ENCODE peak calls at places on chromosome 3, in six cellular contexts. P is heart left ventricle, J is spleen, R is AG04450, X is stomach, D is body of pancreas. M is an unnamed sample.

GRCh38 chr3:146187334-146187950 is 26.5 kb upstream of the PLOD2 start:
- DNase-seq in P (no peak), J (no peak), R (no peak), X (no peak), D (peak), M (peak)

GRCh38 chr3:51371943-51372557 is 13.0 kb upstream of the MANF start:
- DNase-seq in P (no peak), J (no peak), R (peak), X (peak), D (peak), M (peak)

GRCh38 chr3:50630916-50631315 is 14.0 kb downstream of the MAPKAPK3 start:
- DNase-seq in P (no peak), J (no peak), R (no peak), X (no peak), D (no peak), M (no peak)

GRCh38 chr3:54863366-54863765 is 64.5 kb downstream of the LRTM1 start:
- DNase-seq in P (no peak), J (no peak), R (no peak), X (no peak), D (no peak), M (no peak)

GRCh38 chr3:183253961-183254815 is 1.1 kb downstream of the B3GNT5 start:
- DNase-seq in P (peak), J (peak), R (no peak), X (peak), D (peak), M (no peak)

GRCh38 chr3:112539825-112540517 is 21.8 kb downstream of the ATG3 start:
- DNase-seq in P (no peak), J (no peak), R (no peak), X (no peak), D (no peak), M (no peak)

GRCh38 chr3:194875581-194876402 is 190.1 kb downstream of the FAM43A start:
- DNase-seq in P (no peak), J (no peak), R (no peak), X (no peak), D (no peak), M (no peak)

GRCh38 chr3:47266709-47267489 is 15.7 kb downstream of the KIF9 start:
- DNase-seq in P (peak), J (peak), R (peak), X (peak), D (peak), M (peak)

GRCh38 chr3:64170270-64170669 is 55.0 kb downstream of the PRICKLE2 start:
- DNase-seq in P (no peak), J (no peak), R (no peak), X (no peak), D (no peak), M (no peak)

GRCh38 chr3:25854635-25855034 is 64.7 kb downstream of the OXSM start:
- DNase-seq in P (no peak), J (no peak), R (peak), X (no peak), D (no peak), M (no peak)

GRCh38 chr3:147002721-147003120 is 397.6 kb upstream of the PLSCR5 start:
- DNase-seq in P (no peak), J (no peak), R (no peak), X (no peak), D (no peak), M (no peak)

GRCh38 chr3:89586676-89587075 is 479.3 kb downstream of the EPHA3 start:
- DNase-seq in P (no peak), J (no peak), R (no peak), X (no peak), D (no peak), M (no peak)

GRCh38 chr3:37704129-37704528 is 157.6 kb upstream of the CTDSPL start:
- DNase-seq in P (no peak), J (no peak), R (no peak), X (no peak), D (no peak), M (no peak)

GRCh38 chr3:107392549-107393165 is 15.4 kb downstream of the CCDC54 start:
- DNase-seq in P (no peak), J (no peak), R (peak), X (no peak), D (no peak), M (no peak)

GRCh38 chr3:52397676-52398399 is 47.1 kb downstream of the SEMA3G start:
- DNase-seq in P (peak), J (peak), R (no peak), X (no peak), D (no peak), M (no peak)

GRCh38 chr3:158773845-158774542 is 27.9 kb upstream of the MFSD1 start:
- DNase-seq in P (no peak), J (no peak), R (peak), X (no peak), D (no peak), M (no peak)

GRCh38 chr3:172034786-172035685 is 4.3 kb upstream of the FNDC3B start:
- DNase-seq in P (no peak), J (no peak), R (no peak), X (no peak), D (peak), M (no peak)

GRCh38 chr3:181752202-181752671 is 40.5 kb downstream of the SOX2 start:
- DNase-seq in P (no peak), J (no peak), R (no peak), X (no peak), D (no peak), M (peak)

GRCh38 chr3:196569003-196569516 is 600 bp downstream of the FBXO45 start:
- DNase-seq in P (peak), J (peak), R (no peak), X (peak), D (peak), M (no peak)

GRCh38 chr3:172516318-172517214 is 6.7 kb downstream of the TNFSF10 start:
- DNase-seq in P (peak), J (no peak), R (peak), X (peak), D (peak), M (no peak)

GRCh38 chr3:28907616-28908015 is 373.3 kb upstream of the RBMS3 start:
- DNase-seq in P (no peak), J (no peak), R (no peak), X (no peak), D (no peak), M (no peak)

GRCh38 chr3:64902991-64903390 is 215.2 kb upstream of the ADAMTS9 start:
- DNase-seq in P (no peak), J (no peak), R (no peak), X (no peak), D (no peak), M (no peak)

GRCh38 chr3:173009410-173009809 is 131.6 kb downstream of the SPATA16 start:
- DNase-seq in P (no peak), J (peak), R (no peak), X (no peak), D (no peak), M (no peak)

GRCh38 chr3:195251336-195252065 is 19.5 kb downstream of the XXYLT1 start:
- DNase-seq in P (no peak), J (no peak), R (no peak), X (no peak), D (no peak), M (peak)

GRCh38 chr3:16181361-16181760 is 6.9 kb downstream of the GALNT15 start:
- DNase-seq in P (peak), J (no peak), R (no peak), X (peak), D (peak), M (no peak)

GRCh38 chr3:146777941-146778340 is 172.8 kb upstream of the PLSCR5 start:
- DNase-seq in P (no peak), J (no peak), R (no peak), X (no peak), D (no peak), M (no peak)

GRCh38 chr3:147008886-147009285 is 397.5 kb downstream of the ZIC4 start:
- DNase-seq in P (no peak), J (no peak), R (no peak), X (no peak), D (peak), M (no peak)

GRCh38 chr3:150232992-150233451 is 175.1 kb upstream of the TSC22D2 start:
- DNase-seq in P (peak), J (no peak), R (no peak), X (peak), D (no peak), M (peak)

DNA sequence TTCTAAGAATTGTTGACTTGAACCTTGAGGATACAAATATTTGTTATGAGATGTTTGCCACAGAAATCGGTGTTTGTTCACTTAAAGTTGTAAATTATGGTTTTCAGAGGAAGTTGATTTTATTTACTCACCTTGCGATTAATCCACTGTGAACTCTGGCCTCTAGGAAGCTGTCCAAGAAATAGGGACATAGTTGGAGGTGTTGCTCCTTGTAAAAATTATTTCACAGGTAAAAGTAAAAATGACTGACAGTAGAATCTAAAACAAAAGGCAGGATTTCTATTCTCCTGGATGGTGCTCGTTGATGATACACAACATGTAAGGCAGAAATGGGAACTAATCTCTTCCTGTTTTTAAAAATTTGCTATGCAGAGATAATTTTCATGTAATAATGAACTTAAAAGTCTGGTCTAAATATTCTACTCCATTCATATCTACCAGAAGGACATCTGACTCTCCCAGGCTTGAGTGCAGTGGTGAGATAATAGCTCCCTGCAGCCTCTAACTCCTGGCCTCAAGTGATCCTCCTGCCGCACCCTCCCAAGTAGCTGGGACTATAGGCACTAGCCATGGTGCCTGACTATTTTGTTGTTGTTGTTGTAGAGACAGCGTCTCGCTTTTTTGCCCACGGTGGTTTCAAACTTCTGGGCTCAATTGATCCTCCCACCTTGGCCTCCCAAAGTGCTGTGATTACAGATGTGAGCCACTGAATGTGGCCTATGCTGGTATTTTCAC is 17.1 kb upstream of the LZTFL1 start:
- DNase-seq in P (no peak), J (no peak), R (no peak), X (no peak), D (no peak), M (no peak)
- H3K27ac ChIP-seq in P (no peak), J (peak), R (no peak), X (no peak), D (no peak), M (no peak)

GRCh38 chr3:143850877-143851276 is 2.6 kb upstream of the SLC9A9 start:
- DNase-seq in P (no peak), J (no peak), R (no peak), X (no peak), D (no peak), M (no peak)

GRCh38 chr3:143847787-143848631 is at the start of gene SLC9A9:
- DNase-seq in P (no peak), J (peak), R (peak), X (peak), D (peak), M (peak)

GRCh38 chr3:143849854-143850549 is 1.7 kb upstream of the SLC9A9 start:
- DNase-seq in P (no peak), J (no peak), R (peak), X (no peak), D (no peak), M (no peak)

GRCh38 chr3:143851331-143852017 is 3.2 kb upstream of the SLC9A9 start:
- DNase-seq in P (no peak), J (no peak), R (no peak), X (no peak), D (no peak), M (no peak)

GRCh38 chr3:143848707-143849106 is 439 bp upstream of the SLC9A9 start:
- DNase-seq in P (no peak), J (no peak), R (no peak), X (no peak), D (no peak), M (no peak)
- H3K4me3 ChIP-seq in P (no peak), J (no peak), R (no peak), X (peak), D (no peak), M (peak)

DNA sequence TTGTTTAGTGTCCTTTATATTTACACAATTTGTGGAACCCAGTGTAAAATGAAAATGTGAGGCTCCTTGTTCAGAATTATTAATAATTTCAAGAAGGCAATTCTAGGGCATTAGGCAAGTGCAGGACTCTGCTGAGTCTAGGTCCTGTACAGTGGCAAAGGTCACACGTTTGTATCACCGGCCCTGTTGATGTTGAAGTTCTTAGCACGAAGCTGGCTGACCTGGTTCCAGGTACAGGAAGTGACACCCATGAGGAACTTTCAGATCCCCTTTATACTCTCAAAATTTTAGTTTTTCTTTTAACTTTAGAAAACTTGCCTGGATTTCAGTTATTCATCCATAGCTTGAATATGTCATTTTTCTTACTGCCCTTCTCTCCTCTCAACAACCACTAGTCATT is 349.4 kb downstream of the CNTN6 start:
- DNase-seq in P (no peak), J (no peak), R (no peak), X (no peak), D (no peak), M (no peak)
- H3K27ac ChIP-seq in P (no peak), J (no peak), R (no peak), X (no peak), D (no peak), M (no peak)

DNA sequence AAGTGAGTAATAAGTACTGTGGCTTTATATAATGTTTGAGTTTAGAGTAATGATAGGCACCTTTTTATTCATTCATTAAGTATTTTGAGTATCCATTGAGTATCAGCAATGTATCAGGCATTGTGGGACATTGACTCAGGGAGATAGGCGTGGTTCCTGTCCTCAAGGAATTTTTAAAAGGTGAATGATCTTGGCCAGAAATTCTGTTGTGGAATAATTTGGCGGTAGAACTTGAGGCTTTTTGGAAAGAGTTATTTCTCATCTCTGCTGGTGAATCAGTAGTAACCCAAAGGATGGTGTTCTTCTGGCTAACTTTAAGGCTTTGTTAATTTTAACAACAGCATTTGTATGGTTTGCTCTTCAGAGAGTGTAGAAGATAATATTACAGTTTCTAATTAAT is 2.0 kb downstream of the RAB7A start:
- DNase-seq in P (no peak), J (no peak), R (no peak), X (no peak), D (no peak), M (no peak)
- H3K4me3 ChIP-seq in P (no peak), J (no peak), R (peak), X (peak), D (no peak), M (peak)

DNA sequence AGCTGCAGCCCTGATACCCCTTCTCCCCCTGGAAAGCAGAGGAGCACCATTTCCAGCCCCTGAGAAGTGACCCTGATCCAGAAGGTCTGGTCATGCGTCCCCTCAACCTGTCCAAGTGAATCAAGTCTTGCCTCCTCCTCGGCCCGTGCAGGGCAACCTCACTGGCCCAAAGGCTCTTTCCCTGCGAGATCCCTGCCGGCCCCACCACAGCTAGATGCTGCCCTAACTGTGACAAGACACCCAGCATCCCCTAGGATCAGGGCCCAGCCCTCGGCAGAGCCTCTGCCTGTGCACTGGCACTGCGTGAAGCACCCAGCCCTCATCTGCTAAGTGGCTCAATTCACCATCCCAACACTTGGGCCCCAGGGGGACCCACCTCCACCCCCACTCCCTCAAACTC is 155.1 kb downstream of the NUP210 start:
- DNase-seq in P (peak), J (peak), R (no peak), X (no peak), D (no peak), M (no peak)
- H3K27ac ChIP-seq in P (no peak), J (no peak), R (no peak), X (peak), D (no peak), M (no peak)

GRCh38 chr3:57354768-57355167 is 62.3 kb upstream of the ASB14 start:
- DNase-seq in P (no peak), J (no peak), R (no peak), X (no peak), D (no peak), M (no peak)
- H3K4me3 ChIP-seq in P (no peak), J (no peak), R (no peak), X (no peak), D (no peak), M (no peak)

GRCh38 chr3:9102240-9102841 is 139.1 kb upstream of the RAD18 start:
- DNase-seq in P (no peak), J (no peak), R (no peak), X (no peak), D (no peak), M (no peak)

GRCh38 chr3:9101286-9101685 is 138.0 kb upstream of the RAD18 start:
- DNase-seq in P (no peak), J (no peak), R (no peak), X (no peak), D (no peak), M (peak)

GRCh38 chr3:9099711-9100110 is 136.4 kb upstream of the RAD18 start:
- DNase-seq in P (no peak), J (no peak), R (no peak), X (no peak), D (no peak), M (no peak)

GRCh38 chr3:9098716-9099675 is 135.7 kb upstream of the RAD18 start:
- DNase-seq in P (no peak), J (no peak), R (no peak), X (no peak), D (no peak), M (no peak)

GRCh38 chr3:9100132-9100894 is 137.0 kb upstream of the RAD18 start:
- DNase-seq in P (no peak), J (no peak), R (no peak), X (no peak), D (no peak), M (no peak)
- H3K27ac ChIP-seq in P (no peak), J (no peak), R (no peak), X (no peak), D (no peak), M (peak)